ENCODE peak calls at places on chromosomes 13 and 19, in five cellular contexts. B is activated naive CD4-positive, alpha-beta T cell treated with anti-CD3 and anti-CD28 coated beads for 36 hours; D is effector memory CD4-positive, alpha-beta T cell; F is WTC11; Q is NB4. M is an unnamed sample.

GRCh38 chr13:32535140-32535539 is 3.5 kb downstream of the N4BP2L2 start:
- DNase-seq in B (peak; percentile 23), D (no peak), F (no peak), Q (no peak), M (no peak)

GRCh38 chr19:6062274-6062673 is 48.0 kb downstream of the RFX2 start:
- DNase-seq in B (peak; percentile 44), D (peak; percentile 61), F (no peak), Q (peak; percentile 91), M (no peak)

GRCh38 chr13:101416181-101417042 is at the start of gene NALCN:
- DNase-seq in B (no peak), D (no peak), F (peak; percentile 34), Q (no peak), M (no peak)

GRCh38 chr19:38496603-38497487 is 63.4 kb downstream of the RYR1 start:
- DNase-seq in B (no peak), D (no peak), F (no peak), Q (no peak), M (no peak)

GRCh38 chr13:102779426-102780159 is 6.0 kb upstream of the TEX30 start:
- DNase-seq in B (peak; percentile 36), D (no peak), F (no peak), Q (peak; percentile 88), M (no peak)

GRCh38 chr13:71320452-71320851 is 546.6 kb downstream of the DACH1 start:
- DNase-seq in B (peak; percentile 25), D (no peak), F (peak; percentile 16), Q (peak; percentile 66), M (no peak)

GRCh38 chr19:18967358-18968146 is 26.5 kb upstream of the HOMER3 start:
- DNase-seq in B (no peak), D (no peak), F (no peak), Q (peak; percentile 87), M (peak; percentile 76)

GRCh38 chr13:84096221-84096620 is 213.9 kb upstream of the SLITRK1 start:
- DNase-seq in B (no peak), D (no peak), F (no peak), Q (no peak), M (no peak)

GRCh38 chr13:34419025-34419424 is 523.0 kb upstream of the NBEA start:
- DNase-seq in B (no peak), D (no peak), F (no peak), Q (no peak), M (no peak)

GRCh38 chr13:71056581-71056980 is 810.4 kb downstream of the DACH1 start:
- DNase-seq in B (no peak), D (no peak), F (peak; percentile 20), Q (no peak), M (no peak)

GRCh38 chr13:40187836-40188591 is 478.4 kb downstream of the FOXO1 start:
- DNase-seq in B (peak; percentile 73), D (peak; percentile 41), F (no peak), Q (no peak), M (no peak)

GRCh38 chr13:72495681-72496080 is 231.7 kb downstream of the MZT1 start:
- DNase-seq in B (no peak), D (no peak), F (no peak), Q (no peak), M (no peak)

GRCh38 chr13:46166221-46166584 is 15.8 kb downstream of the LCP1 start:
- DNase-seq in B (no peak), D (no peak), F (no peak), Q (no peak), M (no peak)

GRCh38 chr19:33241530-33242101 is 16.0 kb upstream of the SLC7A10 start:
- DNase-seq in B (no peak), D (no peak), F (peak; percentile 70), Q (peak; percentile 62), M (no peak)

GRCh38 chr19:56347163-56347778 is 32.6 kb upstream of the ZSCAN5A start:
- DNase-seq in B (no peak), D (no peak), F (no peak), Q (no peak), M (no peak)

GRCh38 chr13:49938921-49939320 is 2.8 kb upstream of the SPRYD7 start:
- DNase-seq in B (no peak), D (no peak), F (no peak), Q (no peak), M (no peak)

GRCh38 chr13:52428295-52428694 is 22.1 kb downstream of the VPS36 start:
- DNase-seq in B (no peak), D (no peak), F (no peak), Q (no peak), M (no peak)

GRCh38 chr13:39406688-39407087 is 196.3 kb downstream of the LHFPL6 start:
- DNase-seq in B (no peak), D (no peak), F (no peak), Q (no peak), M (no peak)

GRCh38 chr19:4304509-4305252 is at the start of gene FSD1:
- DNase-seq in B (peak; percentile 79), D (no peak), F (peak; percentile 87), Q (peak; percentile 21), M (no peak)

GRCh38 chr13:76667551-76667950 is 218.7 kb downstream of the KCTD12 start:
- DNase-seq in B (peak; percentile 40), D (no peak), F (no peak), Q (peak; percentile 27), M (no peak)

GRCh38 chr13:79987761-79988160 is 353.2 kb downstream of the SPRY2 start:
- DNase-seq in B (no peak), D (no peak), F (no peak), Q (no peak), M (no peak)

GRCh38 chr19:12092065-12092867 is 27.7 kb downstream of the ZNF844 start:
- DNase-seq in B (peak; percentile 86), D (peak; percentile 3), F (peak; percentile 94), Q (peak; percentile 97), M (peak; percentile 59)

GRCh38 chr13:41502676-41503075 is 45.3 kb downstream of the RGCC start:
- DNase-seq in B (peak; percentile 53), D (no peak), F (no peak), Q (no peak), M (no peak)

GRCh38 chr13:52348983-52349780 is 56.8 kb downstream of the THSD1 start:
- DNase-seq in B (peak; percentile 48), D (no peak), F (no peak), Q (peak; percentile 37), M (no peak)

GRCh38 chr19:19628499-19629134 is 597 bp upstream of the LPAR2 start:
- DNase-seq in B (peak; percentile 62), D (peak; percentile 29), F (peak; percentile 91), Q (peak; percentile 93), M (no peak)

GRCh38 chr13:99005609-99006008 is 27.7 kb upstream of the DOCK9 start:
- DNase-seq in B (no peak), D (no peak), F (no peak), Q (no peak), M (no peak)

GRCh38 chr13:95020298-95020987 is 280.8 kb downstream of the ABCC4 start:
- DNase-seq in B (no peak), D (no peak), F (no peak), Q (no peak), M (no peak)

GRCh38 chr19:35044317-35045117 is 3.0 kb downstream of the HPN start:
- DNase-seq in B (peak; percentile 83), D (peak; percentile 23), F (peak; percentile 83), Q (peak; percentile 54), M (peak; percentile 68)

GRCh38 chr19:19223060-19223459 is 11.3 kb downstream of the NCAN start:
- DNase-seq in B (no peak), D (no peak), F (no peak), Q (no peak), M (no peak)

GRCh38 chr19:16073988-16074387 is 2.3 kb upstream of the TPM4 start:
- DNase-seq in B (no peak), D (no peak), F (no peak), Q (no peak), M (no peak)

GRCh38 chr13:20699715-20700114 is 3.8 kb upstream of the IL17D start:
- DNase-seq in B (no peak), D (no peak), F (no peak), Q (no peak), M (no peak)

GRCh38 chr19:34841780-34842179 is 68.8 kb upstream of the ZNF599 start:
- DNase-seq in B (no peak), D (no peak), F (peak; percentile 71), Q (no peak), M (no peak)

GRCh38 chr13:77952737-77953136 is 34.1 kb upstream of the EDNRB start:
- DNase-seq in B (no peak), D (no peak), F (no peak), Q (no peak), M (no peak)

GRCh38 chr13:60412909-60413616 is 16.0 kb downstream of the TDRD3 start:
- DNase-seq in B (no peak), D (no peak), F (no peak), Q (peak; percentile 7), M (no peak)

GRCh38 chr19:49678970-49679831 is 2.1 kb downstream of the PRMT1 start:
- DNase-seq in B (no peak), D (no peak), F (no peak), Q (no peak), M (peak; percentile 91)

GRCh38 chr19:30719189-30719990 is 347.2 kb downstream of the ZNF536 start:
- DNase-seq in B (peak; percentile 7), D (no peak), F (peak; percentile 48), Q (no peak), M (peak; percentile 37)

GRCh38 chr19:49888478-49888901 is 8.2 kb downstream of the IL4I1 start:
- DNase-seq in B (no peak), D (no peak), F (no peak), Q (no peak), M (no peak)

M was measured in gastrocnemius medialis.